ENCODE peak calls at places on chromosomes 5 and 9, in nine cellular contexts. S is right atrium auricular region; V is fibroblast of the aortic adventitia; J is CD8-positive, alpha-beta T cell; R is fibroblast of pulmonary artery; A is A549; Z is nephron progenitor cell; F is MM.1S; N is ovary. I is an unnamed sample.

GRCh38 chr5:368162-369084 is 46.9 kb downstream of the AHRR start:
- DNase-seq in S (peak), V (peak), J (no peak), R (peak), A (no peak), Z (no peak), F (no peak), N (no peak), I (peak)

GRCh38 chr9:33196736-33197135 is 29.6 kb upstream of the B4GALT1 start:
- DNase-seq in S (no peak), V (no peak), J (no peak), R (no peak), A (no peak), Z (no peak), F (no peak), N (no peak), I (no peak)

GRCh38 chr5:138725153-138725884 is 27.9 kb upstream of the CTNNA1 start:
- DNase-seq in S (peak), V (peak), J (no peak), R (peak), A (peak), Z (peak), F (peak), N (peak), I (peak)

GRCh38 chr5:31029925-31030324 is 163.6 kb upstream of the CDH6 start:
- DNase-seq in S (no peak), V (no peak), J (no peak), R (no peak), A (peak), Z (no peak), F (no peak), N (no peak), I (no peak)

GRCh38 chr5:887947-888640 is 4.5 kb downstream of the BRD9 start:
- DNase-seq in S (no peak), V (peak), J (no peak), R (no peak), A (no peak), Z (no peak), F (no peak), N (no peak), I (no peak)

GRCh38 chr5:90947667-90948066 is 389.1 kb downstream of the ADGRV1 start:
- DNase-seq in S (no peak), V (no peak), J (no peak), R (no peak), A (no peak), Z (no peak), F (no peak), N (no peak), I (peak)

GRCh38 chr9:35258665-35259474 is 97.1 kb downstream of the UNC13B start:
- DNase-seq in S (peak), V (peak), J (peak), R (peak), A (peak), Z (peak), F (peak), N (peak), I (peak)

GRCh38 chr5:140443-140829 is 48.5 kb downstream of the PLEKHG4B start:
- DNase-seq in S (no peak), V (no peak), J (no peak), R (no peak), A (no peak), Z (no peak), F (no peak), N (no peak), I (no peak)

GRCh38 chr9:89497181-89497963 is 541 bp downstream of the SEMA4D start:
- DNase-seq in S (no peak), V (no peak), J (peak), R (no peak), A (no peak), Z (peak), F (peak), N (no peak), I (no peak)

GRCh38 chr5:19923742-19924141 is 64.3 kb downstream of the CDH18 start:
- DNase-seq in S (no peak), V (peak), J (no peak), R (peak), A (no peak), Z (no peak), F (no peak), N (no peak), I (no peak)

GRCh38 chr5:60010328-60010727 is 116.8 kb upstream of the PDE4D start:
- DNase-seq in S (no peak), V (no peak), J (no peak), R (no peak), A (peak), Z (no peak), F (no peak), N (no peak), I (no peak)

GRCh38 chr9:3282365-3282764 is 243.4 kb downstream of the RFX3 start:
- DNase-seq in S (no peak), V (no peak), J (no peak), R (no peak), A (no peak), Z (no peak), F (no peak), N (no peak), I (no peak)

GRCh38 chr9:8648271-8648670 is 848.7 kb upstream of the DMAC1 start:
- DNase-seq in S (no peak), V (peak), J (no peak), R (no peak), A (no peak), Z (no peak), F (no peak), N (no peak), I (peak)

GRCh38 chr5:6551287-6551954 is 81.4 kb downstream of the NSUN2 start:
- DNase-seq in S (peak), V (peak), J (no peak), R (no peak), A (no peak), Z (no peak), F (no peak), N (no peak), I (peak)

GRCh38 chr5:102971693-102972293 is 148.1 kb downstream of the GIN1 start:
- DNase-seq in S (no peak), V (peak), J (no peak), R (peak), A (peak), Z (no peak), F (peak), N (no peak), I (peak)

GRCh38 chr5:43769576-43770352 is 166.8 kb downstream of the NNT start:
- DNase-seq in S (peak), V (peak), J (no peak), R (peak), A (peak), Z (no peak), F (no peak), N (peak), I (peak)

GRCh38 chr9:133275105-133276000 is at the start of gene ABO:
- DNase-seq in S (no peak), V (no peak), J (no peak), R (no peak), A (no peak), Z (peak), F (no peak), N (peak), I (no peak)

GRCh38 chr9:94033383-94033782 is 50.9 kb upstream of the PTPDC1 start:
- DNase-seq in S (no peak), V (no peak), J (no peak), R (no peak), A (no peak), Z (no peak), F (no peak), N (no peak), I (no peak)

GRCh38 chr9:35660966-35661413 is 2.9 kb downstream of the CCDC107 start:
- DNase-seq in S (no peak), V (peak), J (no peak), R (peak), A (peak), Z (no peak), F (no peak), N (no peak), I (no peak)

GRCh38 chr9:133680250-133680975 is 44.2 kb downstream of the DBH start:
- DNase-seq in S (no peak), V (no peak), J (no peak), R (no peak), A (no peak), Z (no peak), F (no peak), N (no peak), I (no peak)

GRCh38 chr5:175856408-175856807 is 15.0 kb upstream of the CPLX2 start:
- DNase-seq in S (no peak), V (no peak), J (no peak), R (no peak), A (no peak), Z (no peak), F (no peak), N (no peak), I (no peak)

GRCh38 chr5:75050415-75050814 is 1.9 kb downstream of the GCNT4 start:
- DNase-seq in S (no peak), V (no peak), J (peak), R (peak), A (peak), Z (peak), F (no peak), N (no peak), I (no peak)

GRCh38 chr9:125066839-125067619 is 76.3 kb downstream of the SCAI start:
- DNase-seq in S (no peak), V (peak), J (no peak), R (peak), A (no peak), Z (no peak), F (no peak), N (no peak), I (peak)

GRCh38 chr5:132470596-132470995 is 20.0 kb downstream of the IRF1 start:
- DNase-seq in S (no peak), V (no peak), J (no peak), R (no peak), A (no peak), Z (no peak), F (no peak), N (no peak), I (no peak)

GRCh38 chr5:120405291-120405864 is 58.7 kb upstream of the PRR16 start:
- DNase-seq in S (no peak), V (peak), J (no peak), R (peak), A (no peak), Z (no peak), F (peak), N (no peak), I (peak)

GRCh38 chr5:109755761-109756160 is 66.0 kb downstream of the MAN2A1 start:
- DNase-seq in S (no peak), V (no peak), J (no peak), R (no peak), A (no peak), Z (no peak), F (no peak), N (no peak), I (no peak)

GRCh38 chr9:125631391-125632085 is 75.5 kb downstream of the MAPKAP1 start:
- DNase-seq in S (no peak), V (peak), J (peak), R (peak), A (peak), Z (no peak), F (peak), N (no peak), I (peak)

GRCh38 chr5:14171091-14171490 is 27.9 kb downstream of the TRIO start:
- DNase-seq in S (no peak), V (peak), J (no peak), R (no peak), A (no peak), Z (no peak), F (no peak), N (no peak), I (peak)

GRCh38 chr5:31995011-31995410 is 179.1 kb downstream of the GOLPH3 start:
- DNase-seq in S (no peak), V (no peak), J (no peak), R (no peak), A (no peak), Z (no peak), F (peak), N (no peak), I (no peak)

GRCh38 chr5:172558076-172558990 is 82.7 kb upstream of the NEURL1B start:
- DNase-seq in S (no peak), V (no peak), J (no peak), R (no peak), A (no peak), Z (peak), F (no peak), N (no peak), I (no peak)

GRCh38 chr9:131273146-131273545 is 3.2 kb downstream of the FAM78A start:
- DNase-seq in S (no peak), V (no peak), J (peak), R (no peak), A (no peak), Z (no peak), F (peak), N (no peak), I (no peak)

GRCh38 chr9:93001036-93001435 is 53.7 kb downstream of the FGD3 start:
- DNase-seq in S (no peak), V (no peak), J (no peak), R (no peak), A (no peak), Z (no peak), F (no peak), N (no peak), I (no peak)

GRCh38 chr9:93005876-93006275 is 52.6 kb upstream of the SUSD3 start:
- DNase-seq in S (no peak), V (no peak), J (no peak), R (no peak), A (no peak), Z (no peak), F (no peak), N (no peak), I (no peak)

GRCh38 chr9:93002700-93003099 is 55.4 kb downstream of the FGD3 start:
- DNase-seq in S (no peak), V (no peak), J (no peak), R (no peak), A (no peak), Z (no peak), F (no peak), N (no peak), I (no peak)

GRCh38 chr9:93004561-93004960 is 53.9 kb upstream of the SUSD3 start:
- DNase-seq in S (no peak), V (no peak), J (no peak), R (no peak), A (no peak), Z (no peak), F (no peak), N (no peak), I (no peak)

DNA sequence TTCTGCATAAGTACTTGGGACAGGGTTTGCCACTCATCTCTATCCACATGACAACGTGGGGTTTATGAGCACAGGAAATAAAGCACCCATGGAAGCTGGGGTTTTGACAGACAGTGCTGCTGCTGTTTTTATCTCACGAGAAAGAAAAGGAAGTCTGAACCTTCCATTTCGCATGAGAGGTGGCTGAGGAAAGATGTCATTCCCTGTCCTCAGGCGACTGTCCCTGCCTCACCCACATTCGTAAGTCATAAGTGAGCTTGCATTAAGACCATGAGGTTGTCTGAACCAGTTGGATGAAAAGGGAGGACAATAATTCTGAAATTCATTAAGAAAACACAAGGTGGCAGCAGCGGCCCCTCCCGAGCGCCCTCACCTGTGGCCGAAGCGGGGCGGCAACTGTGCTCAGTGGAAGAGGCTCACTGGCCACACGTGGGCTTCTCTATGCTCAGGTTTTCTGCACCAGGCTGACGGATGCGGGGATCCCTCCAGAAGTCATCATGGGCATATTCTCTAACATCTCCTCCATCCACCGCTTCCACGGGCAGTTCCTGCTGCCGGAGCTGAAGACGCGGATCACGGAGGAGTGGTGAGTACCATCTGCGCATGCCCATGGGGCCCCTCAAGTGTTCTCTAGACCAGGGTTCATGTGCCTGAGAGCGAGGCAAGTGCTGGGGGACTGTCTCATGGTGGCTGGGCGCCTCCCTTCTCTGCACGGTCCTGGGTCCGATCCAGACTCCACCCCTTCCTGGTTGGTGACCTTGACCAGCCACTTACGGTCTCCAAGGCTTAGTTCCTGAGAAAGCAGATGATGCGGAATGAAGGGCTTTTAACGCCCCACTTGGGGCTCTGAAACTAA is 54.7 kb upstream of the SUSD3 start:
- DNase-seq in S (no peak), V (peak), J (peak), R (peak), A (peak), Z (peak), F (peak), N (peak), I (peak)
- TF ChIP-seq CTCF in S (peak), V (peak), J (peak), R (peak), A (peak), Z (peak), F (peak), N (peak), I (peak)

DNA sequence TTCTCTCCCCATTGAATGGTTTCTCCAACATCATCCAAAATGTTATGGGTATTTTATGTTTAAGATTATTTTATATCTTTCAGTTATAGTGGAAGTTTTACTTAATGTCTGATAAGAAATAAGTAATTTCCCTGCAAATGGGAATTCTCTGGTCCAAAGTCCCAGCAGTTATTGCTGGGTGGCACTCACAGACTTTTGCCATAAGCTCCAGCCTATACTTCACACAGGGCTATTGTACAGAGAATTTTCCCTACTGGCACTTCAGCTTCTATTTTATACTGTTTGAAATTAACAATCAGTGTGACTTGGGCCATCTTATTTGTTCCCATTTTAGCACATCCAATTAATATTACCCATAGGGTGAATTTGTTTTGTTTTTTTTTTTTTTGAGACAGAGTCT is 32.9 kb downstream of the CD14 start:
- DNase-seq in S (no peak), V (no peak), J (no peak), R (no peak), A (no peak), Z (no peak), F (no peak), N (no peak), I (no peak)
- TF ChIP-seq CTCF in S (no peak), V (no peak), J (no peak), R (no peak), A (no peak), Z (no peak), F (no peak), N (no peak), I (no peak)

DNA sequence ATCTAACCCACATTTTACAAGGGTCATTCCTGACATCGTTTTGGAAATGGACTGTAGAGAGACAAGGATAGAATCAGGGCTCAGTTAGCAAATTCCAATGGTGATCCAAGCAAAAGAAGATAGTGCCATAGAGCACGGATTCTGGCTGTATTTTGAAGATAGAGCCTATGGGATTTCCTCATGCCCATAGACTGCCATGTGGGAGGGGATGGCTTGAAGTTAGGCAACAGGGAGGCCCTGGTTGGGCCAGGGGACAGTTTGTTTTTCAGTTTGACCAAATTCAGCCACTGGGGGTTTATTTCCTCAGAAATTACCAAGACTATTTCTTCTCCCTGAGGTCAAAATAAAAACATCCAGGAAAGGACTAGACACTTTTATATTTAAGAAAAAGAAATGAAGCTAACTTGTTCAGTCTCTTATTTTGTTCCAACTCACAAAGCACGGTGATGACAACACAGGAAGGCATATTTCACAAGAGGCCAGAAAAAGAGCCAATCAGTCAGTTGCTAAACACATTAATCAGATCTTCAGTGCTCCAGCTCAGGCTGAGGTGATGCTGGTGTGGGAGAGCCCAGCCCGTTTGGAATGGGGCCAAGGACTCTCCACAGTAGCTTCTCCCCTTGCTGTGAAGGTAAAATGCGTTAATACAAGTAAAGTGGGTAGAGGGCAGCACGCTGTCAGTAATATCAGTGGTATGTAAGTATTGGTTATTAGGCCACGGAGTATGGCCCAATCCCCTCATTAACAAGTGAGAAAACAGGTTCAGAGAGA is 4.4 kb upstream of the DCTN4 start:
- DNase-seq in S (peak), V (peak), J (no peak), R (peak), A (peak), Z (no peak), F (no peak), N (peak), I (peak)
- TF ChIP-seq CTCF in S (no peak), V (no peak), J (no peak), R (no peak), A (no peak), Z (no peak), F (no peak), N (no peak), I (no peak)

GRCh38 chr9:138052322-138052615 is 174.7 kb downstream of the CACNA1B start:
- DNase-seq in S (peak), V (no peak), J (no peak), R (no peak), A (no peak), Z (no peak), F (no peak), N (no peak), I (no peak)
- TF ChIP-seq CTCF in S (no peak), V (no peak), J (no peak), R (no peak), A (no peak), Z (no peak), F (no peak), N (no peak), I (no peak)

I was measured in fibroblast of lung.